ENCODE peak calls at places on chromosomes 13 and 19, in seven cellular contexts. J, M, C, O, Y, D and U are unnamed samples. For H3K27me3, the result is how much of the 10 kb centered on the place peaks cover.

GRCh38 chr13:86080340-86080995 is 281.2 kb upstream of the SLITRK6 start:
- DNase-seq in M (no peak), O (peak), Y (no peak), C (no peak), D (no peak), J (no peak), U (no peak)

GRCh38 chr13:41610426-41610825 is 153.1 kb downstream of the RGCC start:
- DNase-seq in M (no peak), D (peak), J (no peak), C (peak), Y (no peak), O (peak), U (peak)

GRCh38 chr19:19053508-19054314 is 10.1 kb upstream of the SLC25A42 start:
- DNase-seq in Y (peak), C (peak), J (peak), M (peak), D (peak), O (peak), U (no peak)

GRCh38 chr13:52432456-52432855 is 18.0 kb downstream of the VPS36 start:
- DNase-seq in J (no peak), C (no peak), D (no peak), M (no peak), O (no peak), Y (no peak), U (no peak)

GRCh38 chr13:30685320-30685859 is 50.0 kb upstream of the ALOX5AP start:
- DNase-seq in J (no peak), O (no peak), D (peak), C (no peak), Y (no peak), M (no peak), U (no peak)

GRCh38 chr13:46180393-46180792 is 1.6 kb downstream of the LCP1 start:
- DNase-seq in M (no peak), Y (no peak), O (no peak), J (no peak), C (no peak), D (no peak), U (no peak)

GRCh38 chr13:40247845-40248244 is 418.6 kb downstream of the FOXO1 start:
- DNase-seq in C (no peak), O (peak), M (no peak), Y (no peak), D (peak), J (no peak), U (peak)

GRCh38 chr13:44317752-44318550 is 55.7 kb upstream of the SERP2 start:
- DNase-seq in O (peak), J (no peak), M (no peak), Y (no peak), D (peak), C (no peak), U (peak)

GRCh38 chr13:113770441-113770840 is 11.4 kb downstream of the TMEM255B start:
- DNase-seq in Y (no peak), O (no peak), C (no peak), D (no peak), J (peak), M (no peak), U (no peak)

GRCh38 chr19:54431255-54431838 is 16.1 kb downstream of the TTYH1 start:
- DNase-seq in M (no peak), C (peak), O (no peak), J (peak), Y (no peak), D (no peak), U (peak)

GRCh38 chr19:18672606-18673337 is 10.7 kb upstream of the CRTC1 start:
- DNase-seq in C (no peak), J (no peak), M (peak), D (peak), Y (no peak), O (peak), U (no peak)

GRCh38 chr13:107421028-107421427 is 794.3 kb downstream of the LIG4 start:
- DNase-seq in Y (no peak), C (no peak), O (peak), D (peak), J (no peak), M (no peak), U (no peak)

GRCh38 chr13:50850445-50850844 is 7.0 kb upstream of the DLEU7 start:
- DNase-seq in Y (no peak), J (no peak), D (no peak), O (no peak), M (no peak), C (no peak), U (no peak)

GRCh38 chr19:2154587-2155075 is 3.3 kb upstream of the AP3D1 start:
- DNase-seq in D (peak), M (no peak), O (peak), C (no peak), J (no peak), Y (peak), U (peak)

GRCh38 chr19:6227156-6227940 is 52.4 kb downstream of the MLLT1 start:
- DNase-seq in O (no peak), C (no peak), Y (no peak), D (no peak), J (no peak), M (no peak), U (no peak)

GRCh38 chr13:39767791-39768564 is 112.5 kb downstream of the COG6 start:
- DNase-seq in D (no peak), Y (no peak), O (no peak), J (no peak), C (no peak), M (no peak), U (no peak)

GRCh38 chr13:112716841-112717520 is 27.1 kb downstream of the ATP11A start:
- DNase-seq in D (no peak), O (no peak), Y (no peak), J (peak), M (no peak), C (no peak), U (no peak)

GRCh38 chr13:95603887-95604533 is 40.5 kb downstream of the DZIP1 start:
- DNase-seq in M (no peak), J (no peak), O (peak), Y (no peak), D (peak), C (no peak), U (peak)

GRCh38 chr19:5931251-5931650 is 17.2 kb downstream of the CAPS start:
- DNase-seq in C (no peak), Y (no peak), M (no peak), O (no peak), J (no peak), D (no peak), U (no peak)

GRCh38 chr19:10828981-10829821 is 6.8 kb downstream of the TMED1 start:
- DNase-seq in O (no peak), D (peak), M (peak), J (no peak), C (no peak), Y (no peak), U (no peak)

DNA sequence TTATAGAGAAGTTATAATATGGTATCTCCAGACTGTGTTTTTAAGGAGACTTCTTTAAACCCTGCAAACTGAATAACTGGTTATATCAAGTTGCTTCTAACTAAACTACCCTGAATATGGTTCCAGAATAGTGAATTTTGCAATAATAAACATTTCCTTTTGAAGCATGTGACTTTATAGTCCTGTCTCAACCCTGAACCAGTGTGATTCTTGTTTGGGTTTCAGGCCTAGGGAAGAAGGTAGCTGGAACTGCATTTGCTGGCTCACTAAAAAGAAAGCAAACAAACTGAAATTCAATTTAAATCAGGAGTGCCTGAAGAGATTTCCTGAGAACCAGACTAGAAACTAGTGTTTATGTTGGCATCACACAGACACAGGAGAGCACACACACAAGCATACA is 4.9 kb downstream of the ARHGEF7 start:
- DNase-seq in D (no peak), C (no peak), J (no peak), M (no peak), Y (no peak), O (peak), U (no peak)
- H3K27me3 ChIP-seq in D (under half), C (under half), J (under half), M (under half), Y (half or more), O (under half), U (under half)

GRCh38 chr19:50433201-50434180 is 799 bp downstream of the MYBPC2 start:
- DNase-seq in Y (no peak), M (no peak), O (no peak), C (no peak), D (no peak), J (no peak), U (no peak)

GRCh38 chr19:50435627-50436026 is 2.9 kb downstream of the MYBPC2 start:
- DNase-seq in C (no peak), Y (no peak), M (no peak), O (no peak), J (no peak), D (no peak), U (no peak)

GRCh38 chr19:50435221-50435620 is 2.5 kb downstream of the MYBPC2 start:
- DNase-seq in Y (no peak), M (no peak), O (no peak), D (no peak), C (no peak), J (no peak), U (no peak)

GRCh38 chr19:50432658-50433057 is at the start of gene MYBPC2:
- DNase-seq in Y (peak), C (no peak), M (no peak), O (no peak), D (no peak), J (peak), U (no peak)

GRCh38 chr19:50434525-50434924 is 1.8 kb downstream of the MYBPC2 start:
- DNase-seq in J (no peak), M (no peak), O (no peak), D (no peak), C (no peak), Y (no peak), U (no peak)
- H3K27me3 ChIP-seq in J (under half), M (under half), O (under half), D (under half), C (under half), Y (under half), U (under half)

DNA sequence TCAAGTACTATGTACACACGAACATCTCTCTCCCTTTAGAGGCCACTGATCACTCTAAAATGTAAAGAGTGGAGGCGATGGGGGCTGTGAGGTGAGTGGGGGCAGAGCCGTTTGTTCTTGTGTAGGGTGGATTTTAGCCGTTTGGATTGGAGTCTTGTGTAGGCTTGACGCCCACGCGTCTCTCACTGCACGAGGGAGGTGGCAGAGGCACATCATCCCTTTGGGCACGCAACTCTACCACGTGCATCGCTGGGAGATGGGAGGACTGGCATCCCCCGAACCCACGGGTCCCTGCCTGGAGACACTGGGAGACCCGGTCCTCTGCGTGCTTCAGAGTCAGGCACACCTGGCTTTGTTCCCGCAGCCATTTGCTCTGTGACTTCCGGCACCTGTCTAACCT is 6.3 kb downstream of the ARHGEF7 start:
- DNase-seq in D (no peak), Y (no peak), C (no peak), J (no peak), M (no peak), O (no peak), U (no peak)
- H3K27me3 ChIP-seq in D (under half), Y (under half), C (under half), J (under half), M (under half), O (under half), U (under half)

DNA sequence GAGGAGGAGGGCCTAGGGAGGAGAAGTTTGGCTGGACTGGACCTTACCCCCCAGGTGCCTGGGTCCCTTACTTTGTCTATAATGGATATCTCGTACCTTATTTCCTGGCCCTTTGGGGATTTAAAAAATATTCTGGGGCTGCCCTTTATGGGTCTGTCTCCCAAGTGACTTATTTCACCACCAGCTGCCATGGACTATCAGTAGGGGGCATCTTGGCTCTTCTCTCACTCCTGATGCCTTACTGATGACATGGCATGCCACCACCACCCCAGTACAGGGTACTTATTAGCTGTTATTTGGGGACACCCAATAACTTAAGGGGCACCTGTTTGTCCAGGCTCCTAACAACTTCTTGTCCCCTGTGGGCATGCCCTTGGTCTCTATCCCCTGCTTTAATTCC is 38.0 kb downstream of the NFIX start:
- DNase-seq in J (no peak), M (no peak), Y (no peak), D (peak), C (peak), O (no peak), U (no peak)
- H3K27me3 ChIP-seq in J (under half), M (under half), Y (half or more), D (under half), C (under half), O (under half), U (under half)